ENCODE peak calls at places on chromosomes 12 and 14, in four cellular contexts. R is stomach, X is adrenal gland, M is IMR-90. T is an unnamed sample.

GRCh38 chr12:6818246-6819006 is 3.2 kb upstream of the GPR162 start:
- DNase-seq in R (no peak), X (no peak), M (no peak), T (no peak)

GRCh38 chr14:50230601-50231474 is 540 bp downstream of the SOS2 start:
- DNase-seq in R (peak), X (peak), M (peak), T (peak)

GRCh38 chr12:50314629-50315312 is 31.5 kb upstream of the LIMA1 start:
- DNase-seq in R (no peak), X (no peak), M (peak), T (no peak)

GRCh38 chr12:62259311-62259992 is 752 bp upstream of the USP15 start:
- DNase-seq in R (no peak), X (no peak), M (no peak), T (peak)

GRCh38 chr12:123384318-123384993 is 524 bp downstream of the KMT5A start:
- DNase-seq in R (no peak), X (peak), M (no peak), T (peak)

GRCh38 chr12:117125275-117125613 is 26.0 kb upstream of the TESC start:
- DNase-seq in R (no peak), X (peak), M (peak), T (no peak)

GRCh38 chr12:86376052-86376451 is 119.9 kb upstream of the MGAT4C start:
- DNase-seq in R (no peak), X (no peak), M (no peak), T (no peak)

GRCh38 chr14:101584049-101584859 is 23.0 kb downstream of the DIO3 start:
- DNase-seq in R (no peak), X (no peak), M (no peak), T (no peak)

GRCh38 chr14:51939727-51940126 is 49.6 kb upstream of the RTRAF start:
- DNase-seq in R (no peak), X (no peak), M (peak), T (no peak)

GRCh38 chr14:64755661-64756265 is 51.5 kb downstream of the PLEKHG3 start:
- DNase-seq in R (no peak), X (no peak), M (peak), T (peak)

GRCh38 chr12:88703790-88704189 is 123.5 kb upstream of the KITLG start:
- DNase-seq in R (no peak), X (no peak), M (no peak), T (no peak)

GRCh38 chr14:70714055-70714550 is 72.4 kb downstream of the TTC9 start:
- DNase-seq in R (peak), X (peak), M (peak), T (peak)

GRCh38 chr12:16603265-16603915 is 2.6 kb downstream of the LMO3 start:
- DNase-seq in R (no peak), X (no peak), M (no peak), T (no peak)

GRCh38 chr14:94320243-94320642 is 2.9 kb downstream of the SERPINA6 start:
- DNase-seq in R (no peak), X (no peak), M (no peak), T (peak)

GRCh38 chr14:97723834-97724770 is 926.9 kb downstream of the VRK1 start:
- DNase-seq in R (no peak), X (no peak), M (no peak), T (no peak)

GRCh38 chr12:247271-247670 is 15.4 kb downstream of the SLC6A13 start:
- DNase-seq in R (no peak), X (no peak), M (no peak), T (no peak)

GRCh38 chr12:100267603-100268281 is 765 bp downstream of the SCYL2 start:
- DNase-seq in R (peak), X (peak), M (peak), T (peak)

GRCh38 chr14:60760209-60760608 is 25.6 kb downstream of the MNAT1 start:
- DNase-seq in R (no peak), X (no peak), M (no peak), T (no peak)

DNA sequence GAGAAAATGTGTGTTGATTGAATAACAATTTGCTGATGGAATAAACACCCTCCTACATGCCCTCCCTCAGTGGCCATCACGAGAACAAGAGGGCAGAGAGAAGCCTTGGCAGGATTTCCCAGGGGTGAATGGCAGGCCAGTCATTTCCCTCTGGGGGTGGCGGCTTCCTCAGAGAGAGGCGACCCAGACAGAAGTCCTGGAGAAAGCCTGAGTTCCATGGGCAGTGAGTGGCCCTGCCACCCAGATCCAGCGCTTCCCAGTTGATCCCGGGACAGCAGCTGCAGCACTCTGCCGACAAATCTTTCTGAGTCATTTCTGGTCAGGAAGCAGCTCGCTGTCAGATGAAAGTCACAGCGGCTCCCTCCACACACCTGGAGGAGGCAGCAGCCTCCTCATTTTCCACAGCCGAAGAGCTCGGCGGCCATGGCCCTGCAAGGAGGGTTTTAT is 123.0 kb downstream of the SCARB1 start:
- DNase-seq in R (peak), X (peak), M (peak), T (no peak)
- H3K27ac ChIP-seq in R (peak), X (peak), M (no peak), T (no peak)

DNA sequence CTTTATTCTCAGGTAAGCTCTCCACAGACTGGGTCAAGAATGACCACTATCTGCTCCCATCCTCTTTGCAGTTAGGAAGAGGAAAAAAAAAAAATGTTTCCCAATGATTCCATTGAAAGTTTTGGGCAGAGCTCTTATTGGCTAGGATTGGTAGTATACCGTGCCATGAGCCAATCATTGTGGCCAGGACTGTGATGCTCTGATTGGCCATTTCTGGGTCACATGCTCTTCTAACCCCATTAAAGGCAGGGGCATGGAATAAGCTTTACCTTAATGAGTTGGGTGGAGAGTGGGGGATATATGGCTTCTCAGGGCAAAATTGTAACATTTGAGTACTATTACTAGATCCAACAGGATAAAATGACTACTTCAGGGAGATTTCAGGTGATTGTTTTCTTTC is 49.4 kb upstream of the WSCD2 start:
- DNase-seq in R (no peak), X (no peak), M (no peak), T (no peak)
- H3K27ac ChIP-seq in R (no peak), X (no peak), M (no peak), T (no peak)

DNA sequence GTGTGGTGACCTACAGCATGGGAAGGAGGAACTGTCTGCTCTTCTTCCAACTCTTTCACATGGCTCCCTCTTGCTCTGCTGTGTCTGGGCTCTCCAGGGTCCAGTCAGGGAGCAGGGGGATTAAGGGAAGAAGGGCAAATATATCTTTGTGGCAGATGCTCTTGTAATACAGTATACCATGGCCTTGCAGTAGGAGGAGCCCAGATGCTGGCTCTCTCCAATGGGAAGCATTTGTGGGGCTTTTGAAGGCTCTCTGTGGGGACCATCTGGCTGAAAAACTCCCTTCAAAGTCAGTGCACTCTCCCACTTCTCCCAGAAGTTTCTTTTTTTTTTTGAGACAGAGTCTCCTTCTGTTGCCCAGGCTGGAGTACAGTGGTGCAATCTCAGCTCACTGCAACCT is 76.6 kb upstream of the TMPO start:
- DNase-seq in R (no peak), X (no peak), M (no peak), T (no peak)
- H3K27ac ChIP-seq in R (no peak), X (peak), M (no peak), T (no peak)

GRCh38 chr12:9064201-9064814 is 51.4 kb downstream of the A2M start:
- DNase-seq in R (peak), X (peak), M (peak), T (peak)

GRCh38 chr12:9066183-9066623 is 49.5 kb downstream of the A2M start:
- DNase-seq in R (no peak), X (no peak), M (no peak), T (no peak)

GRCh38 chr12:9065607-9065856 is 50.2 kb downstream of the A2M start:
- DNase-seq in R (no peak), X (no peak), M (no peak), T (no peak)

GRCh38 chr12:9066755-9067433 is 48.8 kb downstream of the A2M start:
- DNase-seq in R (no peak), X (no peak), M (no peak), T (no peak)

GRCh38 chr12:9064815-9065606 is 50.7 kb downstream of the A2M start:
- DNase-seq in R (peak), X (peak), M (no peak), T (peak)
- H3K27ac ChIP-seq in R (peak), X (peak), M (peak), T (peak)

DNA sequence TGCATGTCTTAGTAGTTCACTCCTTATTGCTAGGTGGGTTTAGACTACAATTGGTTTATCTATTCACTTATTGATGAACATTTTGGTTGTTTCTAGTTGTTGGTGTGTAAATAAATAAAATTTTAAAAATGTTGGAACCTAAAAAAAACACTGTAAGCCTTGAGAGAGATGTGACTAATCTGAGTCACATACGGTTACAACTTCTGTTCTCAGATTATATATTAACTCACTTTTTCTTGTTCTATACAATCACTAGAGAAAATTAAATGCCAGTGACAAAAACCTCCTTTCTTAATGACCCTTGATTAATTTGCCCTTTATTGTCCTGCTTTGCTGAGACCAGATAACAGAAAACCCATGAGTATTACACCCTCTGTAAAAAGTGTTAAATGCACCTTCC is 7.1 kb upstream of the TDG start:
- DNase-seq in R (no peak), X (no peak), M (no peak), T (no peak)
- H3K27ac ChIP-seq in R (no peak), X (no peak), M (no peak), T (no peak)

DNA sequence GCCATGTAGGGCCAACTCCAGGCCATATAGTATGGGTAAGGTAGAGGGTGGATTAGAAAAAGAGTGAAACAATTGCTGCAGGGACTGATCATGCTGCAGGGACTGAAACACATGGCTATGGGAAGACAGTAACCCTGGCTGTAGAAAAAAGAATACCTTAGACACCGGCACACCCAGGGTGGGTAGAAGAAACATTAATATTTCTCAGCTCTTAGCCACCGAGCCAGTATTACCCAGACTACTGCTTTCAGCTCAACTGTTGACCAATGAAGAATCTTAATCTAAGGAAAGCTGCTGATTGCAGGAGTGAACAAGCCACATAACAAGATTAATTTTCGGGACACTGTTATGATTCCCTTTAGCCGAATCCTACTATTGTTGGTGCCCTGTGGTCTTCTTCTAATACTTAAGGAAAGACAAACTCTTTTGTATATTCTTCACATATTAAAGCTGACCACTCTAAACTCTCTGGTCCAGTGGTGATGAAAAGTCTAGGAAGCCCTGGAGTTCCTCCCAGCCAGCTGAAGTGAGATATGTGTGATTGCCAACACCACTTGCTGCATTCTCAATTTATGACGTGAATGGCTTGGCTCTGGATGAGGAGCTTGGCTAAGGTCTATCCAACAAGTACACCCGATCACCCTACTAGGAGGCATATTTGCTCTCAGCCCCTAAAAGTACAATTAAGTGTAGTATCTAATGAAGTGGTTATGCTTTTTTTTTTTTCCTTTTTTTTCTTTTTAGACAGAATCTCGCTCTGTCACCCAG is 69.2 kb downstream of the NOVA1 start:
- DNase-seq in R (no peak), X (no peak), M (peak), T (peak)
- H3K27ac ChIP-seq in R (no peak), X (no peak), M (no peak), T (no peak)

GRCh38 chr12:121531356-121531750 is 49.5 kb downstream of the KDM2B start:
- DNase-seq in R (no peak), X (no peak), M (no peak), T (no peak)
- H3K27ac ChIP-seq in R (peak), X (peak), M (no peak), T (no peak)

DNA sequence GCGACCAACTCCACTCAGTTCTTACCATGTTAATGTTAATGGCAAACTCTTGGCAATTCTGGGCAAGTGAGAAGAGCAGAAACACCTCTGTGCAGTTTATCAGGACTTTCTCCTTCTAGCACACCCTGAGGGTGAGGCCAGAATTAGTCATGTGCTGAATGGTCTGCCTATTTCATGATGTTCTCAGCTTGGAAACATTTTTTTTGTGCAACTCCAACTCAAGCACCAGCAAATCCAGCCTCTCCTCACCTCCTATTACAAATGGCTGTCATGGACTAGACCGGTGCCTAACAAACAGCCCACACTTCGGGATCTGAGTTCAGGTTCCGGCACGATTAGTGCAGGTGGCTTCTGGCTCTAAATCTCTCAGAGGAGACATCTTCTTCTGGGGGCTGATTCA is 246.0 kb downstream of the ZFP36L1 start:
- DNase-seq in R (no peak), X (no peak), M (peak), T (no peak)
- H3K27ac ChIP-seq in R (peak), X (peak), M (peak), T (peak)

GRCh38 chr12:105921872-105922669 is 216.7 kb downstream of the NUAK1 start:
- DNase-seq in R (no peak), X (no peak), M (no peak), T (no peak)
- H3K27ac ChIP-seq in R (no peak), X (no peak), M (no peak), T (no peak)